ENCODE peak calls at places on chromosomes 16 and 17, in seven cellular contexts. P is fibroblast of the conjunctiva, W is PC-3, A is dermis blood vessel endothelial cell, I is NCI-H2171, O is ELR, H is A549. B is an unnamed sample.

GRCh38 chr17:4534928-4535666 is 20.1 kb downstream of the MYBBP1A start:
- DNase-seq in A (no peak), I (no peak), O (no peak), W (no peak), H (no peak), P (no peak), B (no peak)

GRCh38 chr16:50708373-50709060 is 15.1 kb downstream of the NOD2 start:
- DNase-seq in P (no peak), I (no peak), W (no peak), A (no peak), O (no peak), H (no peak), B (no peak)

GRCh38 chr16:87390641-87391323 is 1.4 kb upstream of the MAP1LC3B start:
- DNase-seq in P (no peak), W (no peak), O (no peak), A (no peak), I (no peak), H (no peak), B (no peak)

GRCh38 chr16:84007946-84008345 is 34.6 kb downstream of the SLC38A8 start:
- DNase-seq in O (no peak), P (no peak), A (no peak), H (no peak), I (no peak), W (no peak), B (peak; percentile 38)

GRCh38 chr17:45129426-45129939 is 2.8 kb downstream of the PLCD3 start:
- DNase-seq in O (no peak), P (no peak), A (no peak), H (peak; percentile 77), I (no peak), W (no peak), B (no peak)

GRCh38 chr17:8623591-8623990 is 6.9 kb downstream of the MYH10 start:
- DNase-seq in I (no peak), H (no peak), W (no peak), O (no peak), A (no peak), P (no peak), B (peak; percentile 97)

GRCh38 chr16:9778879-9779278 is 403.3 kb downstream of the GRIN2A start:
- DNase-seq in W (no peak), A (no peak), I (no peak), P (no peak), O (no peak), H (no peak), B (no peak)

GRCh38 chr16:51388516-51388951 is 237.5 kb upstream of the SALL1 start:
- DNase-seq in A (no peak), O (no peak), I (no peak), W (no peak), H (no peak), P (no peak), B (no peak)

GRCh38 chr16:56041556-56042140 is 149.6 kb upstream of the GNAO1 start:
- DNase-seq in A (no peak), P (no peak), W (peak; percentile 31), I (peak; percentile 28), O (peak; percentile 42), H (peak; percentile 36), B (no peak)

GRCh38 chr17:77579717-77580116 is 378.8 kb upstream of the TNRC6C start:
- DNase-seq in O (no peak), H (no peak), A (no peak), P (no peak), W (no peak), I (no peak), B (no peak)

GRCh38 chr17:42362245-42362961 is 25.8 kb downstream of the STAT3 start:
- DNase-seq in P (no peak), A (no peak), H (no peak), I (no peak), O (no peak), W (no peak), B (peak; percentile 32)